ENCODE peak calls at places on chromosome 9, in nine cellular contexts. One of them, this sample, is unnamed.

GRCh38 chr9:84062538-84062937 is 81.9 kb downstream of the RMI1 start:
- ATAC-seq in DND-41: no peak
- ATAC-seq in heart left ventricle: peak
- ATAC-seq in A549: no peak
- ATAC-seq in heart right ventricle: peak
- ATAC-seq in mucosa of descending colon: peak
- ATAC-seq in PC-3: no peak
- ATAC-seq in right lobe of liver: no peak
- ATAC-seq in HepG2: no peak
- ATAC-seq in this sample: no peak

GRCh38 chr9:137114613-137115393 is at the start of gene DPP7:
- ATAC-seq in mucosa of descending colon: peak
- ATAC-seq in heart left ventricle: peak
- ATAC-seq in heart right ventricle: peak
- ATAC-seq in HepG2: no peak
- ATAC-seq in right lobe of liver: peak
- ATAC-seq in A549: peak
- ATAC-seq in DND-41: peak
- ATAC-seq in PC-3: peak
- ATAC-seq in this sample: peak

GRCh38 chr9:4489562-4489918 is 728 bp upstream of the SLC1A1 start:
- ATAC-seq in right lobe of liver: peak
- ATAC-seq in HepG2: peak
- ATAC-seq in A549: peak
- ATAC-seq in mucosa of descending colon: peak
- ATAC-seq in heart right ventricle: peak
- ATAC-seq in PC-3: peak
- ATAC-seq in DND-41: no peak
- ATAC-seq in heart left ventricle: peak
- ATAC-seq in this sample: peak

GRCh38 chr9:20224756-20225155 is 397.5 kb downstream of the MLLT3 start:
- ATAC-seq in mucosa of descending colon: no peak
- ATAC-seq in A549: no peak
- ATAC-seq in PC-3: no peak
- ATAC-seq in DND-41: peak
- ATAC-seq in right lobe of liver: no peak
- ATAC-seq in heart right ventricle: no peak
- ATAC-seq in HepG2: no peak
- ATAC-seq in heart left ventricle: no peak
- ATAC-seq in this sample: no peak

GRCh38 chr9:76401580-76402354 is 7.5 kb upstream of the RFK start:
- ATAC-seq in heart right ventricle: no peak
- ATAC-seq in A549: peak
- ATAC-seq in HepG2: peak
- ATAC-seq in DND-41: no peak
- ATAC-seq in heart left ventricle: no peak
- ATAC-seq in right lobe of liver: peak
- ATAC-seq in mucosa of descending colon: peak
- ATAC-seq in PC-3: peak
- ATAC-seq in this sample: no peak

GRCh38 chr9:99826579-99826978 is 4.9 kb downstream of the NR4A3 start:
- ATAC-seq in mucosa of descending colon: no peak
- ATAC-seq in right lobe of liver: no peak
- ATAC-seq in heart left ventricle: no peak
- ATAC-seq in HepG2: no peak
- ATAC-seq in PC-3: no peak
- ATAC-seq in A549: no peak
- ATAC-seq in heart right ventricle: no peak
- ATAC-seq in DND-41: no peak
- ATAC-seq in this sample: no peak

GRCh38 chr9:14565352-14565956 is 127.8 kb downstream of the ZDHHC21 start:
- ATAC-seq in right lobe of liver: no peak
- ATAC-seq in A549: no peak
- ATAC-seq in heart right ventricle: no peak
- ATAC-seq in PC-3: no peak
- ATAC-seq in mucosa of descending colon: no peak
- ATAC-seq in HepG2: no peak
- ATAC-seq in DND-41: no peak
- ATAC-seq in heart left ventricle: no peak
- ATAC-seq in this sample: no peak

GRCh38 chr9:10697044-10697443 is 84.2 kb upstream of the PTPRD start:
- ATAC-seq in heart left ventricle: no peak
- ATAC-seq in HepG2: peak
- ATAC-seq in right lobe of liver: no peak
- ATAC-seq in mucosa of descending colon: no peak
- ATAC-seq in heart right ventricle: no peak
- ATAC-seq in DND-41: no peak
- ATAC-seq in PC-3: no peak
- ATAC-seq in A549: no peak
- ATAC-seq in this sample: no peak

GRCh38 chr9:70477146-70477745 is 62.8 kb upstream of the KLF9 start:
- ATAC-seq in mucosa of descending colon: no peak
- ATAC-seq in right lobe of liver: no peak
- ATAC-seq in HepG2: no peak
- ATAC-seq in A549: no peak
- ATAC-seq in heart left ventricle: no peak
- ATAC-seq in heart right ventricle: no peak
- ATAC-seq in DND-41: no peak
- ATAC-seq in PC-3: no peak
- ATAC-seq in this sample: no peak

GRCh38 chr9:82410306-82410705 is 421.7 kb downstream of the SPATA31D1 start:
- ATAC-seq in PC-3: no peak
- ATAC-seq in heart right ventricle: no peak
- ATAC-seq in right lobe of liver: peak
- ATAC-seq in HepG2: no peak
- ATAC-seq in mucosa of descending colon: peak
- ATAC-seq in heart left ventricle: no peak
- ATAC-seq in A549: no peak
- ATAC-seq in DND-41: no peak
- ATAC-seq in this sample: no peak

GRCh38 chr9:91199739-91200497 is 161.8 kb downstream of the AUH start:
- ATAC-seq in HepG2: no peak
- ATAC-seq in PC-3: no peak
- ATAC-seq in A549: no peak
- ATAC-seq in heart left ventricle: peak
- ATAC-seq in DND-41: no peak
- ATAC-seq in heart right ventricle: no peak
- ATAC-seq in mucosa of descending colon: peak
- ATAC-seq in right lobe of liver: no peak
- ATAC-seq in this sample: no peak

DNA sequence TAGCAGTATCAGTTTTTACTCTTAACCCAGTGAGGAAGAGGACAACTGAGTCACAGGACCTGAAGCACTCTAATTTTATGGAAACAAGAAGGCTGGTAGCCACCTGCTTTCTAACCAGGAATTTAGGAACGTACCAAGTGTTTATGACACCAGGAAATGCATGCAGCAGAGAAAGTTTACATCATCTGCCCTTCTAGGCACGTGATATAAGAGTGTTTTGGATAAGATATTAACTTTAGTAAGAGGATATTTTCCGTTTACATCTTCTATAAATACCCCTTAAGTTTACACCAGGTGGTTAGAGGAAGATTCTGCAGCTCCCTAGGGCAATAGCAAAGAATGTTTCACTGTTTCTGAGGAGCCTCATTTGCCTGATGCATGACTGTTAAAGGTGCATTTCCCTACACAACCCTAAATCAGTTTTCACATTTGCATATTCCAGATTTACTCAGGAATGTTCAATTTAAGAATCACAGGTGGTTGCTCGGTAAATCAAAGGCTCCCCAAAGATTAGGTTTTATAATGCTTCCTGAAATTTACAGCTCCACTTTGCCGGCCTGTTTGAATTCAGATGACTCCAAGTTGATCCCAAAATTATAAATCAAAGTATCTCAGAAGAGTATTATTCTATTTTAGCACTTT is 1.8 kb downstream of the TSC1 start:
- ATAC-seq in DND-41: no peak
- ATAC-seq in heart right ventricle: no peak
- ATAC-seq in A549: no peak
- ATAC-seq in mucosa of descending colon: peak
- ATAC-seq in HepG2: no peak
- ATAC-seq in right lobe of liver: no peak
- ATAC-seq in heart left ventricle: no peak
- ATAC-seq in PC-3: no peak
- ATAC-seq in this sample: no peak
- H3K4me3 ChIP-seq in DND-41: no peak
- H3K4me3 ChIP-seq in heart right ventricle: no peak
- H3K4me3 ChIP-seq in A549: no peak
- H3K4me3 ChIP-seq in mucosa of descending colon: no peak
- H3K4me3 ChIP-seq in HepG2: peak
- H3K4me3 ChIP-seq in right lobe of liver: no peak
- H3K4me3 ChIP-seq in heart left ventricle: peak
- H3K4me3 ChIP-seq in PC-3: peak
- H3K4me3 ChIP-seq in this sample: peak

GRCh38 chr9:128340691-128341434 is 536 bp downstream of the SLC27A4 start:
- ATAC-seq in right lobe of liver: peak
- ATAC-seq in DND-41: peak
- ATAC-seq in mucosa of descending colon: peak
- ATAC-seq in A549: peak
- ATAC-seq in heart left ventricle: peak
- ATAC-seq in heart right ventricle: no peak
- ATAC-seq in PC-3: peak
- ATAC-seq in HepG2: peak
- ATAC-seq in this sample: peak

GRCh38 chr9:128339761-128340690 is at the start of gene SLC27A4:
- ATAC-seq in mucosa of descending colon: peak
- ATAC-seq in PC-3: peak
- ATAC-seq in DND-41: peak
- ATAC-seq in right lobe of liver: peak
- ATAC-seq in heart right ventricle: peak
- ATAC-seq in HepG2: peak
- ATAC-seq in heart left ventricle: peak
- ATAC-seq in A549: peak
- ATAC-seq in this sample: peak

GRCh38 chr9:128342971-128343680 is 2.8 kb downstream of the SLC27A4 start:
- ATAC-seq in heart left ventricle: no peak
- ATAC-seq in PC-3: no peak
- ATAC-seq in heart right ventricle: no peak
- ATAC-seq in right lobe of liver: no peak
- ATAC-seq in HepG2: no peak
- ATAC-seq in DND-41: no peak
- ATAC-seq in mucosa of descending colon: no peak
- ATAC-seq in A549: no peak
- ATAC-seq in this sample: no peak

GRCh38 chr9:128343855-128344254 is 3.5 kb downstream of the SLC27A4 start:
- ATAC-seq in heart left ventricle: no peak
- ATAC-seq in right lobe of liver: no peak
- ATAC-seq in PC-3: no peak
- ATAC-seq in DND-41: no peak
- ATAC-seq in A549: no peak
- ATAC-seq in heart right ventricle: no peak
- ATAC-seq in HepG2: no peak
- ATAC-seq in mucosa of descending colon: no peak
- ATAC-seq in this sample: no peak

DNA sequence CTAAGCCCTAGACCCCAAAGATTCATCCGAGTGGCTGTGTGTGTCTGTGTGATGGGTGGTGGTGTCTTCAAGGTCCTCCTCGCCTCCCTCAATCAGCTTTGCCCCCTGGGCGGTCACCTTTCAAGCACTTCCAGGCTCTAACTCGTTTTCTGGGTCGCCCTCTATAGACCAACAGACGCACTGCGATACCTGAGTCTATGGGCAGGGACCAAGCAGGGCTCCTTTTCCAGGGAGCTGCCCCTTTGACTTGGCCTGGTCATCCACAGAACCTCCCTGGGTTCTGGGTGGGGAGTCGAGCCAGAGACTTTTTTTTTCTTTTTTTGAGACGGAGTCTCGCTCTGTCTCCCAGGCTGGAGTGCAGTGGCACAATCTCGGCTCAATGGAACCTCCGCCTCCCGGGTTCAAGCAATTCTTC is 1.1 kb downstream of the SLC27A4 start:
- ATAC-seq in HepG2: peak
- ATAC-seq in heart right ventricle: peak
- ATAC-seq in mucosa of descending colon: peak
- ATAC-seq in heart left ventricle: peak
- ATAC-seq in DND-41: peak
- ATAC-seq in A549: peak
- ATAC-seq in PC-3: peak
- ATAC-seq in right lobe of liver: peak
- ATAC-seq in this sample: peak
- H3K4me3 ChIP-seq in HepG2: peak
- H3K4me3 ChIP-seq in heart right ventricle: peak
- H3K4me3 ChIP-seq in mucosa of descending colon: no peak
- H3K4me3 ChIP-seq in heart left ventricle: peak
- H3K4me3 ChIP-seq in DND-41: peak
- H3K4me3 ChIP-seq in A549: peak
- H3K4me3 ChIP-seq in PC-3: peak
- H3K4me3 ChIP-seq in right lobe of liver: peak
- H3K4me3 ChIP-seq in this sample: peak

GRCh38 chr9:126670270-126670669 is 56.5 kb downstream of the LMX1B start:
- ATAC-seq in mucosa of descending colon: no peak
- ATAC-seq in heart left ventricle: no peak
- ATAC-seq in PC-3: no peak
- ATAC-seq in right lobe of liver: no peak
- ATAC-seq in DND-41: no peak
- ATAC-seq in A549: no peak
- ATAC-seq in heart right ventricle: no peak
- ATAC-seq in HepG2: no peak
- ATAC-seq in this sample: no peak

GRCh38 chr9:126672634-126673284 is 59.0 kb downstream of the LMX1B start:
- ATAC-seq in heart left ventricle: no peak
- ATAC-seq in heart right ventricle: no peak
- ATAC-seq in HepG2: no peak
- ATAC-seq in A549: no peak
- ATAC-seq in PC-3: no peak
- ATAC-seq in right lobe of liver: peak
- ATAC-seq in DND-41: no peak
- ATAC-seq in mucosa of descending colon: no peak
- ATAC-seq in this sample: no peak

GRCh38 chr9:126671983-126672382 is 58.3 kb downstream of the LMX1B start:
- ATAC-seq in PC-3: no peak
- ATAC-seq in heart right ventricle: no peak
- ATAC-seq in DND-41: no peak
- ATAC-seq in mucosa of descending colon: no peak
- ATAC-seq in heart left ventricle: no peak
- ATAC-seq in HepG2: no peak
- ATAC-seq in A549: no peak
- ATAC-seq in right lobe of liver: no peak
- ATAC-seq in this sample: no peak

GRCh38 chr9:126669108-126669507 is 55.4 kb downstream of the LMX1B start:
- ATAC-seq in right lobe of liver: no peak
- ATAC-seq in heart right ventricle: no peak
- ATAC-seq in heart left ventricle: no peak
- ATAC-seq in PC-3: no peak
- ATAC-seq in A549: no peak
- ATAC-seq in HepG2: no peak
- ATAC-seq in DND-41: no peak
- ATAC-seq in mucosa of descending colon: no peak
- ATAC-seq in this sample: no peak

GRCh38 chr9:126671381-126671831 is 57.7 kb downstream of the LMX1B start:
- ATAC-seq in mucosa of descending colon: peak
- ATAC-seq in PC-3: no peak
- ATAC-seq in DND-41: no peak
- ATAC-seq in HepG2: peak
- ATAC-seq in right lobe of liver: peak
- ATAC-seq in A549: no peak
- ATAC-seq in heart left ventricle: peak
- ATAC-seq in heart right ventricle: peak
- ATAC-seq in this sample: no peak
- H3K4me3 ChIP-seq in mucosa of descending colon: no peak
- H3K4me3 ChIP-seq in PC-3: no peak
- H3K4me3 ChIP-seq in DND-41: no peak
- H3K4me3 ChIP-seq in HepG2: no peak
- H3K4me3 ChIP-seq in right lobe of liver: no peak
- H3K4me3 ChIP-seq in A549: no peak
- H3K4me3 ChIP-seq in heart left ventricle: no peak
- H3K4me3 ChIP-seq in heart right ventricle: no peak
- H3K4me3 ChIP-seq in this sample: no peak

GRCh38 chr9:95003694-95004451 is 277.4 kb downstream of the AOPEP start:
- ATAC-seq in HepG2: peak
- ATAC-seq in heart right ventricle: peak
- ATAC-seq in right lobe of liver: peak
- ATAC-seq in A549: peak
- ATAC-seq in heart left ventricle: peak
- ATAC-seq in DND-41: no peak
- ATAC-seq in PC-3: peak
- ATAC-seq in mucosa of descending colon: peak
- ATAC-seq in this sample: peak
- H3K4me3 ChIP-seq in HepG2: peak
- H3K4me3 ChIP-seq in heart right ventricle: peak
- H3K4me3 ChIP-seq in right lobe of liver: peak
- H3K4me3 ChIP-seq in A549: peak
- H3K4me3 ChIP-seq in heart left ventricle: peak
- H3K4me3 ChIP-seq in DND-41: no peak
- H3K4me3 ChIP-seq in PC-3: peak
- H3K4me3 ChIP-seq in mucosa of descending colon: peak
- H3K4me3 ChIP-seq in this sample: peak

This sample was measured in gastroesophageal sphincter.